ENCODE peak calls at places on chromosomes 6 and 20, in four cellular contexts. W is PC-3, I is neural progenitor cell, B is hepatocyte. M is an unnamed sample.

GRCh38 chr6:90708410-90708809 is 121.5 kb upstream of the MAP3K7 start:
- DNase-seq in W (no peak), I (no peak), B (no peak), M (no peak)

GRCh38 chr6:34602318-34603111 is 46.4 kb upstream of the SPDEF start:
- DNase-seq in W (peak; percentile 67), I (no peak), B (peak; percentile 43), M (no peak)

GRCh38 chr20:53085720-53086119 is 113.6 kb downstream of the TSHZ2 start:
- DNase-seq in W (no peak), I (no peak), B (no peak), M (no peak)

GRCh38 chr20:17859616-17860232 is 108.9 kb downstream of the SNX5 start:
- DNase-seq in W (no peak), I (no peak), B (no peak), M (no peak)

GRCh38 chr6:113674075-113674474 is 183.1 kb upstream of the MARCKS start:
- DNase-seq in W (no peak), I (no peak), B (no peak), M (no peak)

GRCh38 chr6:106444777-106445507 is 84.4 kb downstream of the CRYBG1 start:
- DNase-seq in W (peak; percentile 70), I (peak; percentile 76), B (peak; percentile 81), M (peak; percentile 77)

GRCh38 chr20:14597206-14597715 is 259.8 kb upstream of the FLRT3 start:
- DNase-seq in W (no peak), I (no peak), B (no peak), M (no peak)

GRCh38 chr20:13788167-13788834 is 3.5 kb downstream of the NDUFAF5 start:
- DNase-seq in W (peak; percentile 74), I (peak; percentile 64), B (peak; percentile 79), M (peak; percentile 74)

GRCh38 chr6:28709478-28710349 is 184.0 kb downstream of the GPX5 start:
- DNase-seq in W (no peak), I (peak; percentile 84), B (no peak), M (no peak)

GRCh38 chr20:52231230-52231746 is 39.7 kb upstream of the ZFP64 start:
- DNase-seq in W (peak; percentile 22), I (no peak), B (peak; percentile 50), M (no peak)

GRCh38 chr20:61065853-61066252 is 186.2 kb upstream of the CDH4 start:
- DNase-seq in W (no peak), I (no peak), B (no peak), M (no peak)

GRCh38 chr6:105646391-105646867 is 243.5 kb upstream of the PREP start:
- DNase-seq in W (peak; percentile 41), I (no peak), B (no peak), M (peak; percentile 4)

GRCh38 chr6:45513331-45513730 is 135.6 kb upstream of the SUPT3H start:
- DNase-seq in W (no peak), I (peak; percentile 58), B (peak; percentile 6), M (no peak)

GRCh38 chr20:37358366-37359150 is 12.6 kb downstream of the SRC start:
- DNase-seq in W (peak; percentile 87), I (no peak), B (no peak), M (peak; percentile 77)

GRCh38 chr6:165049362-165049761 is 260.0 kb downstream of the C6orf118 start:
- DNase-seq in W (peak; percentile 60), I (peak; percentile 78), B (peak; percentile 48), M (peak; percentile 70)

GRCh38 chr6:89297695-89298351 is 17.3 kb downstream of the GABRR2 start:
- DNase-seq in W (peak; percentile 94), I (peak; percentile 47), B (peak; percentile 64), M (peak; percentile 89)

GRCh38 chr6:144543006-144543871 is 258.1 kb downstream of the UTRN start:
- DNase-seq in W (peak; percentile 80), I (no peak), B (no peak), M (peak; percentile 82)

GRCh38 chr6:1377526-1378223 is 11.7 kb upstream of the FOXF2 start:
- DNase-seq in W (no peak), I (no peak), B (no peak), M (no peak)

GRCh38 chr20:33651562-33652048 is 10.5 kb upstream of the C20orf144 start:
- DNase-seq in W (no peak), I (no peak), B (no peak), M (no peak)

GRCh38 chr20:61918548-61918947 is 147.1 kb downstream of the TAF4 start:
- DNase-seq in W (no peak), I (peak; percentile 31), B (no peak), M (no peak)

GRCh38 chr6:130947464-130947863 is 115.6 kb downstream of the EPB41L2 start:
- DNase-seq in W (no peak), I (no peak), B (no peak), M (no peak)

GRCh38 chr20:36318166-36318565 is 12.0 kb downstream of the DLGAP4 start:
- DNase-seq in W (no peak), I (no peak), B (no peak), M (no peak)
- TF ChIP-seq EZH2phosphoT487 in W (no peak), I (no peak), B (no peak), M (no peak)

GRCh38 chr6:158686791-158687381 is 37.0 kb downstream of the SYTL3 start:
- DNase-seq in W (no peak), I (no peak), B (no peak), M (no peak)

GRCh38 chr6:158684311-158684710 is 34.5 kb downstream of the SYTL3 start:
- DNase-seq in W (no peak), I (no peak), B (no peak), M (no peak)

GRCh38 chr6:158687507-158687906 is 37.7 kb downstream of the SYTL3 start:
- DNase-seq in W (no peak), I (no peak), B (no peak), M (no peak)

GRCh38 chr6:158684745-158685355 is 35.0 kb downstream of the SYTL3 start:
- DNase-seq in W (no peak), I (no peak), B (no peak), M (no peak)

GRCh38 chr6:158686311-158686710 is 36.5 kb downstream of the SYTL3 start:
- DNase-seq in W (peak; percentile 53), I (no peak), B (no peak), M (no peak)
- H3K27ac ChIP-seq in W (peak overlapping the region; percentile 22), I (no peak overlapping the region), B (peak overlapping the region; percentile 36), M (no peak overlapping the region)

GRCh38 chr6:14763616-14764015 is 482.3 kb upstream of the JARID2 start:
- DNase-seq in W (peak; percentile 12), I (no peak), B (no peak), M (no peak)
- H2AFZ ChIP-seq in W (peak overlapping the region; percentile 29), I (no peak overlapping the region), B (no peak overlapping the region), M (peak overlapping the region; percentile 51)

GRCh38 chr6:55670850-55671413 is 91.9 kb upstream of the HMGCLL1 start:
- DNase-seq in W (no peak), I (peak; percentile 9), B (no peak), M (no peak)

GRCh38 chr6:55665224-55665587 is 86.2 kb upstream of the HMGCLL1 start:
- DNase-seq in W (no peak), I (no peak), B (no peak), M (no peak)

GRCh38 chr6:55669133-55669532 is 90.1 kb upstream of the HMGCLL1 start:
- DNase-seq in W (no peak), I (no peak), B (no peak), M (no peak)

GRCh38 chr6:55666811-55667210 is 87.8 kb upstream of the HMGCLL1 start:
- DNase-seq in W (no peak), I (no peak), B (peak; percentile 51), M (no peak)

GRCh38 chr6:55668625-55669024 is 89.6 kb upstream of the HMGCLL1 start:
- DNase-seq in W (no peak), I (no peak), B (peak; percentile 25), M (peak; percentile 21)
- TF ChIP-seq EZH2phosphoT487 in W (no peak), I (no peak), B (no peak), M (no peak)

GRCh38 chr6:138965291-138965874 is 22.7 kb downstream of the REPS1 start:
- DNase-seq in W (no peak), I (no peak), B (no peak), M (no peak)
- H3K27ac ChIP-seq in W (no peak overlapping the region), I (no peak overlapping the region), B (no peak overlapping the region), M (no peak overlapping the region)

GRCh38 chr20:35277127-35277526 is 795 bp downstream of the MMP24OS start:
- DNase-seq in W (no peak), I (no peak), B (no peak), M (no peak)
- H2AFZ ChIP-seq in W (peak overlapping the region; percentile 17), I (no peak overlapping the region), B (peak overlapping the region; percentile 37), M (peak overlapping the region; percentile 39)